ENCODE peak calls at places on chromosome 22, in six cellular contexts. One of them, this sample, is unnamed.

GRCh38 chr22:46508391-46508999 is 28.9 kb downstream of the CELSR1 start:
- DNase-seq in Calu3: no peak
- DNase-seq in tibial artery: no peak
- DNase-seq in transverse colon: no peak
- DNase-seq in NCI-H1417: no peak
- DNase-seq in fibroblast of mammary gland: no peak
- DNase-seq in this sample: no peak

GRCh38 chr22:35489225-35489624 is 51.4 kb upstream of the RASD2 start:
- DNase-seq in Calu3: no peak
- DNase-seq in NCI-H1417: peak
- DNase-seq in transverse colon: no peak
- DNase-seq in fibroblast of mammary gland: no peak
- DNase-seq in tibial artery: no peak
- DNase-seq in this sample: no peak

GRCh38 chr22:48403521-48403921 is 1424.2 kb downstream of the BRD1 start:
- DNase-seq in NCI-H1417: no peak
- DNase-seq in tibial artery: no peak
- DNase-seq in Calu3: no peak
- DNase-seq in transverse colon: no peak
- DNase-seq in fibroblast of mammary gland: no peak
- DNase-seq in this sample: no peak

GRCh38 chr22:28435271-28435825 is 244.3 kb downstream of the TTC28 start:
- DNase-seq in transverse colon: peak
- DNase-seq in NCI-H1417: no peak
- DNase-seq in fibroblast of mammary gland: no peak
- DNase-seq in Calu3: peak
- DNase-seq in tibial artery: no peak
- DNase-seq in this sample: no peak

GRCh38 chr22:25739659-25740344 is 2.2 kb upstream of the MYO18B start:
- DNase-seq in Calu3: no peak
- DNase-seq in fibroblast of mammary gland: no peak
- DNase-seq in tibial artery: no peak
- DNase-seq in NCI-H1417: no peak
- DNase-seq in transverse colon: no peak
- DNase-seq in this sample: no peak

GRCh38 chr22:36360011-36360410 is 27.8 kb downstream of the MYH9 start:
- DNase-seq in NCI-H1417: no peak
- DNase-seq in Calu3: no peak
- DNase-seq in transverse colon: no peak
- DNase-seq in tibial artery: no peak
- DNase-seq in fibroblast of mammary gland: no peak
- DNase-seq in this sample: no peak

GRCh38 chr22:48072777-48073176 is 1310.3 kb downstream of the TBC1D22A start:
- DNase-seq in NCI-H1417: no peak
- DNase-seq in Calu3: no peak
- DNase-seq in tibial artery: no peak
- DNase-seq in transverse colon: no peak
- DNase-seq in fibroblast of mammary gland: no peak
- DNase-seq in this sample: no peak

GRCh38 chr22:41334951-41335635 is 33.8 kb downstream of the ZC3H7B start:
- DNase-seq in Calu3: no peak
- DNase-seq in fibroblast of mammary gland: no peak
- DNase-seq in transverse colon: no peak
- DNase-seq in tibial artery: no peak
- DNase-seq in NCI-H1417: no peak
- DNase-seq in this sample: no peak

GRCh38 chr22:36447634-36448033 is 33.8 kb downstream of the TXN2 start:
- DNase-seq in fibroblast of mammary gland: no peak
- DNase-seq in transverse colon: no peak
- DNase-seq in NCI-H1417: no peak
- DNase-seq in tibial artery: no peak
- DNase-seq in Calu3: no peak
- DNase-seq in this sample: no peak

GRCh38 chr22:45197606-45198462 is 34.1 kb downstream of the NUP50 start:
- DNase-seq in fibroblast of mammary gland: no peak
- DNase-seq in transverse colon: no peak
- DNase-seq in NCI-H1417: peak
- DNase-seq in tibial artery: no peak
- DNase-seq in Calu3: no peak
- DNase-seq in this sample: no peak

GRCh38 chr22:36544107-36544620 is 15.2 kb upstream of the EIF3D start:
- DNase-seq in transverse colon: no peak
- DNase-seq in tibial artery: no peak
- DNase-seq in NCI-H1417: no peak
- DNase-seq in fibroblast of mammary gland: peak
- DNase-seq in Calu3: no peak
- DNase-seq in this sample: no peak

GRCh38 chr22:48779661-48780596 is 1047.7 kb downstream of the BRD1 start:
- DNase-seq in fibroblast of mammary gland: no peak
- DNase-seq in Calu3: no peak
- DNase-seq in transverse colon: no peak
- DNase-seq in NCI-H1417: no peak
- DNase-seq in tibial artery: peak
- DNase-seq in this sample: no peak

GRCh38 chr22:20128902-20129746 is 2.5 kb upstream of the ZDHHC8 start:
- DNase-seq in tibial artery: no peak
- DNase-seq in Calu3: peak
- DNase-seq in transverse colon: peak
- DNase-seq in fibroblast of mammary gland: peak
- DNase-seq in NCI-H1417: peak
- DNase-seq in this sample: no peak

GRCh38 chr22:40973144-40973543 is 22.0 kb downstream of the RBX1 start:
- DNase-seq in NCI-H1417: no peak
- DNase-seq in Calu3: no peak
- DNase-seq in transverse colon: no peak
- DNase-seq in tibial artery: no peak
- DNase-seq in fibroblast of mammary gland: no peak
- DNase-seq in this sample: no peak

GRCh38 chr22:37176464-37177061 is 11.5 kb downstream of the C1QTNF6 start:
- DNase-seq in tibial artery: peak
- DNase-seq in transverse colon: peak
- DNase-seq in fibroblast of mammary gland: peak
- DNase-seq in Calu3: no peak
- DNase-seq in NCI-H1417: no peak
- DNase-seq in this sample: no peak